ENCODE peak calls at places on chromosomes 11 and 22, in five cellular contexts. A is lower lobe of right lung, G is left ventricle myocardium inferior, R is cardiac muscle cell, V is HCT116. F is an unnamed sample. For H3K4me1, the result is how much of the 10 kb centered on the place peaks cover.

GRCh38 chr11:120182357-120182756 is 28.5 kb upstream of the OAF start:
- DNase-seq in A (no peak), G (no peak), R (no peak), V (no peak), F (no peak)

GRCh38 chr22:29480512-29481264 is 670 bp downstream of the NEFH start:
- DNase-seq in A (peak), G (peak), R (peak), V (no peak), F (no peak)

GRCh38 chr11:46386674-46387073 is 4.9 kb downstream of the CHRM4 start:
- DNase-seq in A (no peak), G (no peak), R (no peak), V (no peak), F (peak)

GRCh38 chr11:35511666-35512065 is 13.8 kb downstream of the PAMR1 start:
- DNase-seq in A (no peak), G (no peak), R (no peak), V (no peak), F (no peak)

GRCh38 chr11:110049501-110050200 is 43.5 kb upstream of the ZC3H12C start:
- DNase-seq in A (no peak), G (no peak), R (no peak), V (no peak), F (no peak)

GRCh38 chr11:57458410-57459111 is 1.8 kb upstream of the RTN4RL2 start:
- DNase-seq in A (peak), G (peak), R (peak), V (no peak), F (peak)

GRCh38 chr11:57762235-57762866 is 749 bp downstream of the CTNND1 start:
- DNase-seq in A (no peak), G (no peak), R (no peak), V (no peak), F (peak)

GRCh38 chr11:1088927-1089737 is 14.5 kb downstream of the MUC2 start:
- DNase-seq in A (peak), G (peak), R (no peak), V (no peak), F (no peak)

GRCh38 chr22:44309647-44310046 is 3.1 kb downstream of the SHISAL1 start:
- DNase-seq in A (no peak), G (no peak), R (no peak), V (no peak), F (no peak)

GRCh38 chr22:22901578-22902218 is 14.1 kb downstream of the IGLL5 start:
- DNase-seq in A (peak), G (no peak), R (no peak), V (no peak), F (no peak)
- H3K4me1 ChIP-seq in A (under half), G (under half), R (under half), V (under half), F (under half)

GRCh38 chr11:67411785-67412152 is 3.7 kb upstream of the CARNS1 start:
- DNase-seq in A (no peak), G (no peak), R (no peak), V (no peak), F (no peak)
- H3K4me1 ChIP-seq in A (under half), G (under half), R (under half), V (under half), F (under half)

DNA sequence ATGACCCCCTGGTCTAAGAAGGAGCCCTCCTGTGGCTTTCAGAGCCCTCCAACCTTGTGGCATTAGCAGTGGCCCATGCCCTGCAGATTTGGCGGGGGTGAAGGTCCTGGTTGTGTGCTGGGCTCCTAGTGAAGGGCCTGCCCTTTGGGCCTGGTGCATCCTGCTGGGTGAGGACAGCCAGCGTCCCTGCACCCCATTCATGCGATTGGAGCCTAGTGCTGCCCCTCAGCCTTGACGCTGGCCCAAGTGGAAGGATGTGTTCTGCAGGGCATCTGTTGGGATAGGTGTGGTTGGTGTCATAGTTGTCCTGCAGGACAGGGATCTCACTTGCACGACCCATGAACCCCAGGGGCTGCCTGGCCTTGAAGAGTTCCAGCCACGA is 28.1 kb upstream of the DGCR8 start:
- DNase-seq in A (no peak), G (no peak), R (no peak), V (no peak), F (no peak)
- H3K4me1 ChIP-seq in A (under half), G (under half), R (under half), V (under half), F (under half)

GRCh38 chr22:42974223-42974622 is 40.7 kb downstream of the PACSIN2 start:
- DNase-seq in A (no peak), G (no peak), R (no peak), V (no peak), F (no peak)
- H3K4me1 ChIP-seq in A (half or more), G (half or more), R (under half), V (under half), F (under half)

GRCh38 chr11:118907749-118908106 is 18.0 kb downstream of the BCL9L start:
- DNase-seq in A (peak), G (no peak), R (no peak), V (no peak), F (no peak)

GRCh38 chr11:118909619-118910308 is 16.0 kb downstream of the BCL9L start:
- DNase-seq in A (no peak), G (no peak), R (no peak), V (no peak), F (no peak)

GRCh38 chr11:118908931-118909618 is 16.7 kb downstream of the BCL9L start:
- DNase-seq in A (peak), G (peak), R (peak), V (no peak), F (no peak)

GRCh38 chr11:118908264-118908663 is 17.5 kb downstream of the BCL9L start:
- DNase-seq in A (peak), G (no peak), R (no peak), V (no peak), F (no peak)

GRCh38 chr11:118907051-118907748 is 18.5 kb downstream of the BCL9L start:
- DNase-seq in A (peak), G (peak), R (peak), V (no peak), F (peak)
- H3K4me1 ChIP-seq in A (half or more), G (half or more), R (under half), V (under half), F (under half)